ENCODE peak calls at places on chromosomes 1 and 21, in eight cellular contexts. R is OCI-LY7; X is keratinocyte; H is mammary epithelial cell; Z is fibroblast of the aortic adventitia; I is uterus; G is CD4-positive, alpha-beta T cell; U is cardiac fibroblast. V is an unnamed sample.

GRCh38 chr1:55089683-55090082 is 50.3 kb downstream of the PCSK9 start:
- DNase-seq in R (no peak), X (no peak), H (no peak), Z (no peak), I (no peak), G (no peak), U (no peak), V (no peak)

GRCh38 chr1:178802873-178803272 is 68.0 kb downstream of the ANGPTL1 start:
- DNase-seq in R (no peak), X (no peak), H (no peak), Z (no peak), I (no peak), G (no peak), U (no peak), V (no peak)

GRCh38 chr1:171743014-171743870 is 1.4 kb upstream of the VAMP4 start:
- DNase-seq in R (no peak), X (no peak), H (peak; percentile 81), Z (peak; percentile 87), I (no peak), G (no peak), U (peak; percentile 94), V (no peak)

GRCh38 chr1:211739671-211740411 is 64.4 kb upstream of the NEK2 start:
- DNase-seq in R (peak; percentile 25), X (no peak), H (no peak), Z (no peak), I (no peak), G (no peak), U (no peak), V (no peak)

GRCh38 chr1:47627471-47628370 is 189.9 kb downstream of the FOXD2 start:
- DNase-seq in R (no peak), X (no peak), H (no peak), Z (no peak), I (no peak), G (no peak), U (no peak), V (no peak)

GRCh38 chr1:36576118-36576517 is 93.4 kb upstream of the CSF3R start:
- DNase-seq in R (peak; percentile 64), X (no peak), H (peak; percentile 12), Z (peak; percentile 35), I (peak; percentile 29), G (peak; percentile 35), U (peak; percentile 50), V (peak; percentile 45)

GRCh38 chr1:157597959-157598667 is at the start of gene FCRL4:
- DNase-seq in R (peak; percentile 51), X (no peak), H (peak; percentile 16), Z (no peak), I (no peak), G (no peak), U (no peak), V (no peak)

GRCh38 chr1:201139306-201139705 is 12.3 kb upstream of the ASCL5 start:
- DNase-seq in R (no peak), X (no peak), H (no peak), Z (no peak), I (no peak), G (no peak), U (no peak), V (no peak)

GRCh38 chr1:204321665-204322064 is 38.1 kb downstream of the PLEKHA6 start:
- DNase-seq in R (no peak), X (no peak), H (peak; percentile 37), Z (peak; percentile 58), I (no peak), G (no peak), U (no peak), V (no peak)

GRCh38 chr1:199867601-199868000 is 159.9 kb upstream of the NR5A2 start:
- DNase-seq in R (no peak), X (no peak), H (no peak), Z (no peak), I (no peak), G (no peak), U (no peak), V (no peak)

GRCh38 chr1:102941364-102941947 is 166.9 kb downstream of the COL11A1 start:
- DNase-seq in R (no peak), X (no peak), H (peak; percentile 23), Z (no peak), I (no peak), G (no peak), U (peak; percentile 22), V (no peak)

GRCh38 chr1:58816747-58817221 is 32.9 kb upstream of the JUN start:
- DNase-seq in R (no peak), X (no peak), H (no peak), Z (peak; percentile 53), I (no peak), G (no peak), U (peak; percentile 48), V (no peak)

GRCh38 chr21:32319012-32319411 is 20.4 kb downstream of the MRAP start:
- DNase-seq in R (no peak), X (no peak), H (no peak), Z (no peak), I (no peak), G (no peak), U (no peak), V (no peak)

GRCh38 chr1:8112611-8113256 is 86.6 kb upstream of the ERRFI1 start:
- DNase-seq in R (no peak), X (no peak), H (no peak), Z (no peak), I (no peak), G (no peak), U (no peak), V (no peak)

GRCh38 chr21:41831453-41831831 is 47.7 kb downstream of the PRDM15 start:
- DNase-seq in R (no peak), X (no peak), H (no peak), Z (no peak), I (no peak), G (no peak), U (no peak), V (no peak)

GRCh38 chr1:108831225-108831624 is 25.7 kb downstream of the AKNAD1 start:
- DNase-seq in R (no peak), X (no peak), H (no peak), Z (peak; percentile 77), I (no peak), G (no peak), U (peak; percentile 93), V (no peak)

GRCh38 chr1:183653876-183654451 is 848 bp upstream of the APOBEC4 start:
- DNase-seq in R (no peak), X (no peak), H (no peak), Z (no peak), I (no peak), G (no peak), U (no peak), V (no peak)
- TF ChIP-seq CTCF in R (no peak), X (no peak), H (no peak), Z (no peak), I (no peak), G (no peak), U (no peak), V (no peak)

GRCh38 chr1:4367230-4367629 is 287.2 kb upstream of the AJAP1 start:
- DNase-seq in R (no peak), X (no peak), H (no peak), Z (no peak), I (no peak), G (no peak), U (no peak), V (no peak)

GRCh38 chr1:4366091-4366490 is 288.3 kb upstream of the AJAP1 start:
- DNase-seq in R (peak; percentile 21), X (no peak), H (no peak), Z (no peak), I (no peak), G (no peak), U (no peak), V (no peak)

DNA sequence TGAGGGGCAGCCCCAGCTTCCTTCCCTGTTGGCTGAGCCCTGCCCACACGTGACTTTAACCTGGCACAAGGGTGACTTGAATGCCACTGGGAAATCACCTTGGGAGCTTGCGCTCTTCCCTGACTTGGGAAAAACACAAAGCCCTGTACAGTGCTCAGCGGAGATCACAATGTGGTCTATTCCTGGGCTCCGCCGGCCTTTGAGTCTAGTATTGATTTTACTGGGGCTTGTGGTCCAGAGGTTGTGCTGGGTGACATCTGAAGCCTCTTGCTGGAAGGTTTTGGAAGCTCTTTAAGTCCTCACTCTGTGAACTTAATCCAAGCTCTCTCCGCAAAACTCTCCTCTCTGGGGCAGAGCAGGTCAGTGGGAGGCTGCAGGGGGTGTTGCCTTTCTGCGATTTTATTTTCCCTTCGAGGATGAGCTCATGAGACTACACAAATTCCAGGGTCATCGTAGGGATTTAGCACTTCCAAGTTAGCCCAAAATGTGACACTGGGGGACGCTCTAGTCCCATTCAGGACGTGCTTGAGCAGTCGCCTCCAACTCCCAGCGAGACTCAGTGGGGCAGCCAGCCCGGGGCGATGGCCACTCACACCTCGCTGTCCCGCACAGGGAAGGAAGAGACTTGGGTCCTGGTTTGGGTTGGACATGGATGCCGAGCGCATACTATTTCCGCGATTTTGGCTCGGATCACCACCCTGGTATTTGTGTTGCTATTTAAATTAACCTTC is 291.9 kb upstream of the AJAP1 start:
- DNase-seq in R (no peak), X (no peak), H (no peak), Z (no peak), I (no peak), G (no peak), U (no peak), V (no peak)
- TF ChIP-seq CTCF in R (peak; percentile 20), X (no peak), H (no peak), Z (no peak), I (no peak), G (no peak), U (no peak), V (no peak)

GRCh38 chr1:160837558-160838205 is 25.0 kb downstream of the CD244 start:
- DNase-seq in R (peak; percentile 97), X (no peak), H (peak; percentile 21), Z (no peak), I (no peak), G (peak; percentile 68), U (no peak), V (peak; percentile 76)
- TF ChIP-seq CTCF in R (peak; percentile 69), X (no peak), H (no peak), Z (no peak), I (no peak), G (peak; percentile 65), U (no peak), V (peak; percentile 42)

GRCh38 chr1:49102752-49103151 is 326.1 kb upstream of the BEND5 start:
- DNase-seq in R (no peak), X (peak; percentile 9), H (peak; percentile 73), Z (peak; percentile 12), I (no peak), G (no peak), U (peak; percentile 9), V (no peak)

GRCh38 chr1:49106438-49106837 is 329.7 kb upstream of the BEND5 start:
- DNase-seq in R (no peak), X (no peak), H (peak; percentile 12), Z (no peak), I (no peak), G (no peak), U (no peak), V (no peak)

GRCh38 chr1:49098866-49099265 is 322.2 kb upstream of the BEND5 start:
- DNase-seq in R (no peak), X (no peak), H (no peak), Z (no peak), I (no peak), G (no peak), U (no peak), V (no peak)

GRCh38 chr1:49104575-49104974 is 327.9 kb upstream of the BEND5 start:
- DNase-seq in R (no peak), X (no peak), H (no peak), Z (no peak), I (no peak), G (no peak), U (no peak), V (no peak)
- TF ChIP-seq CTCF in R (no peak), X (no peak), H (peak; percentile 45), Z (no peak), I (no peak), G (no peak), U (no peak), V (no peak)

V was measured in natural killer cell.